ENCODE peak calls at places on chromosome 5, in nine cellular contexts. O, C, P, W, E, Y, M, N and D are unnamed samples.

GRCh38 chr5:115559524-115559923 is 14.9 kb upstream of the FEM1C start:
- DNase-seq in O (no peak), C (peak), P (no peak), W (no peak), E (no peak), Y (no peak), M (no peak), N (no peak), D (peak)

GRCh38 chr5:129804705-129805104 is 56.8 kb downstream of the MINAR2 start:
- DNase-seq in O (no peak), C (no peak), P (no peak), W (no peak), E (no peak), Y (no peak), M (no peak), N (no peak), D (no peak)

GRCh38 chr5:156103116-156103860 is 223.7 kb upstream of the SGCD start:
- DNase-seq in O (no peak), C (peak), P (no peak), W (no peak), E (no peak), Y (no peak), M (no peak), N (no peak), D (no peak)

GRCh38 chr5:95959964-95960801 is 1.5 kb downstream of the ELL2 start:
- DNase-seq in O (peak), C (peak), P (no peak), W (no peak), E (no peak), Y (no peak), M (peak), N (no peak), D (no peak)

GRCh38 chr5:28374492-28374934 is 1336.1 kb upstream of the CDH9 start:
- DNase-seq in O (no peak), C (no peak), P (no peak), W (no peak), E (no peak), Y (peak), M (no peak), N (no peak), D (no peak)

GRCh38 chr5:83720805-83721431 is at the start of gene HAPLN1:
- DNase-seq in O (no peak), C (peak), P (no peak), W (no peak), E (peak), Y (no peak), M (no peak), N (peak), D (no peak)

GRCh38 chr5:57504357-57504756 is 21.7 kb upstream of the ACTBL2 start:
- DNase-seq in O (no peak), C (no peak), P (no peak), W (no peak), E (no peak), Y (no peak), M (no peak), N (no peak), D (no peak)

GRCh38 chr5:152264656-152265055 is 140.4 kb downstream of the NMUR2 start:
- DNase-seq in O (no peak), C (no peak), P (no peak), W (no peak), E (no peak), Y (no peak), M (no peak), N (no peak), D (no peak)

GRCh38 chr5:174145821-174146220 is 100.3 kb downstream of the NSG2 start:
- DNase-seq in O (no peak), C (peak), P (peak), W (peak), E (no peak), Y (no peak), M (no peak), N (peak), D (no peak)

GRCh38 chr5:56833325-56833724 is 18.0 kb downstream of the MAP3K1 start:
- DNase-seq in O (no peak), C (no peak), P (no peak), W (no peak), E (no peak), Y (peak), M (no peak), N (no peak), D (no peak)

GRCh38 chr5:1227669-1228068 is 2.5 kb downstream of the SLC6A18 start:
- DNase-seq in O (no peak), C (peak), P (no peak), W (no peak), E (no peak), Y (no peak), M (no peak), N (no peak), D (peak)

GRCh38 chr5:137226081-137226480 is 273.0 kb downstream of the SPOCK1 start:
- DNase-seq in O (no peak), C (no peak), P (no peak), W (no peak), E (no peak), Y (no peak), M (no peak), N (no peak), D (no peak)

DNA sequence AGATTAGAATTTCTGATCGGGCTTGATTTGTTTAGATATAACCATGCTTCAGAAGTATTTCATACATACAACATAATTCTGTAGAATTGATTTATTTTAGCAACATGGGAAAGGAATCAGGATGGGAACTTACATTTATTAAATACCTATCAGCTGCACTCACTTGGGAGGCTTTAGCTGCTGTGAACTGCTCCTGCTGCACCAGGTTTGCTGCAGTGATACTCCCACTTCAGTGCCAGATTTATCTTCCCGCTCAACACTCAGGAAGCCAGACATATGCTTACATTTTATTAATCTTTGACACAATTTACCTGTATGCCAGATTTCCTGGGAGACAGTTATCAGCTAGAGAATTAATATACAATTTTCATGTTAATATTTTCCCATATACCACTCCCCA is 64.0 kb upstream of the PLCXD3 start:
- DNase-seq in O (no peak), C (no peak), P (no peak), W (no peak), E (no peak), Y (no peak), M (no peak), N (no peak), D (no peak)
- H3K4me3 ChIP-seq in O (no peak), C (no peak), P (no peak), W (no peak), E (no peak), Y (no peak), M (no peak), N (no peak), D (no peak)

DNA sequence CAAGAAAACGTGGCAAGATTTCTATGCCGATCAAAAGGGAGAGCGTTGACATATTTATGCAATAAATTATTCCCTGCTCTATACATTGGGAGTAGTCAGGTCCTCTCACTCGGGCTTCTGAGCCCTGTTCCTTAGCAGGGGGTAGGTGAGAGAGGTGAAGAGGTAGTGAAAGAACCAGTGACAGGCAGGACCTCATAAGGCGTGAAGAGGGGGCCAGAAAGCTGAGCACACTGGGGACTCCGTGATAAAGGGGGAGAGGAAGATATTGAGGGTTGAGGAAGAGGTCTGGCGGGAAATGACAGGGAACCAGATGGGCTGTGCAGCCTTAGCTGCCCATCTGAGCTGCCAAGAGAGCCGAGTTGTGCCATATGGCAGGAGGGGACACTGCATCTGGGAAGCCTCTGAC is 722 bp upstream of the CDC20B start:
- DNase-seq in O (no peak), C (no peak), P (no peak), W (no peak), E (no peak), Y (no peak), M (no peak), N (no peak), D (no peak)
- H3K4me3 ChIP-seq in O (peak), C (peak), P (peak), W (peak), E (peak), Y (peak), M (peak), N (peak), D (peak)

GRCh38 chr5:141869040-141869439 is 9.2 kb downstream of the PCDH1 start:
- DNase-seq in O (no peak), C (no peak), P (no peak), W (no peak), E (no peak), Y (no peak), M (no peak), N (no peak), D (no peak)
- H3K4me3 ChIP-seq in O (no peak), C (no peak), P (no peak), W (no peak), E (no peak), Y (no peak), M (no peak), N (no peak), D (no peak)

GRCh38 chr5:167573274-167574127 is 717.9 kb upstream of the WWC1 start:
- DNase-seq in O (no peak), C (peak), P (peak), W (no peak), E (peak), Y (peak), M (peak), N (peak), D (peak)
- H3K4me3 ChIP-seq in O (no peak), C (peak), P (peak), W (peak), E (peak), Y (peak), M (peak), N (no peak), D (peak)

DNA sequence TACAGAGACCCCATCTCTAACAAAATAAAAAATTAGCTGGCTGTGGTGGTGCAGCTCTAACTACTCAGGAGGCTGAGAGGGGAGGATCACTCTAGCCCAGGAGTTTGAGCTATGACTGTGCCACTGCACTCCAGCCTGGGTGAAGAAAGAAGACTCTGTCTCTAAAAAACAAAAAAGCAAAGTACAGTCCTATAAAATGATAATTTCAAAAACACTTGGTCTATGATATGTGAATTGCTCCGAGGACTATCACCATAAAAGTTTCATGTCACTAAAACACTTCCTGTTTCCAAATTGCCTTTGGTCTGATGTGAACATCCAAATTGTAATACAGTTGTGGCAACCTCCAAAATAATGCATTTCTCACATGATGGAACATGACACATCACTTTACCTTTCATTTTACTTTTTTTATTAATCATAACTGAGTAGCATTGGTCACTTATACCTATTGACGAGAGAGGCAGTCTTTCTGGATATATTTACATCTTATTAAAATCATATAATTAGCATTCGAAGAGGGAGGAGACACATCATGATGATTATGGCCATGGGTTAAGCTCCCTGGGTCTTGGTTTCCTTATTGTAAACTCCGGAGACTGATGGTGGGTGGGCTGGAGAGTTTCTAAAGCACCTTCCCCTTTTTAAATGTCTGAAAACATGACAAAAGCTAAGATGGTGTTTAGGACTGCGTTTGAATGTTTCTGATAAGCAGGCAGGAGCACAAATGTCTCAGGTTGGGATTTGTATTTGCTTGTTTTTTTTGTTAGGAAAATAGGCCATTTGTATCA is 25.8 kb upstream of the CD180 start:
- DNase-seq in O (no peak), C (no peak), P (no peak), W (no peak), E (no peak), Y (no peak), M (no peak), N (no peak), D (no peak)
- H3K4me3 ChIP-seq in O (no peak), C (no peak), P (no peak), W (no peak), E (no peak), Y (no peak), M (no peak), N (no peak), D (no peak)

GRCh38 chr5:179345429-179346321 is at the start of gene ADAMTS2:
- DNase-seq in O (no peak), C (peak), P (no peak), W (no peak), E (no peak), Y (peak), M (peak), N (peak), D (peak)
- H3K4me3 ChIP-seq in O (no peak), C (peak), P (peak), W (peak), E (peak), Y (peak), M (peak), N (peak), D (peak)

GRCh38 chr5:170301901-170302728 is 4.5 kb upstream of the LCP2 start:
- DNase-seq in O (no peak), C (no peak), P (no peak), W (no peak), E (no peak), Y (no peak), M (no peak), N (no peak), D (no peak)
- H3K4me3 ChIP-seq in O (peak), C (no peak), P (no peak), W (no peak), E (no peak), Y (no peak), M (no peak), N (no peak), D (no peak)

GRCh38 chr5:41305056-41305455 is 91.7 kb upstream of the C6 start:
- DNase-seq in O (no peak), C (no peak), P (no peak), W (no peak), E (no peak), Y (no peak), M (no peak), N (no peak), D (no peak)

DNA sequence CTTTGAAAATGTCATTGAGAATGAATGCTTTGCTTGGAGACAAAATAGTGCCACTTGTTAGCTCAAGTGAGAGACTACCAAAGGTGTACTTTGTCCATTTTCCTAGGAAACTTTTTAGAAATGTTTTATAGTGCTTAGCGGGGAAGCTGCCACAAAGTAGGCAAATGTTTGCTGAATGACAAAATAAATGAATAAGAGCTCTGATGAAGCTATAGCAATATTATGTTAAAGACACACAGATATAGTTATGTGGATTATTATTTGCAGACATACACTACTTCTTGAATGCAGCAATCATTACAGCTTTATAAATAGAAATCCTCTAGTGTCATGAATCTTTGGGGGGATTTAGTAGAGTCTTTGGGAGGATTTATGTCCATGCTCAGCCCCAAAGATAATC is 92.7 kb upstream of the C6 start:
- DNase-seq in O (no peak), C (no peak), P (no peak), W (no peak), E (no peak), Y (no peak), M (no peak), N (no peak), D (no peak)
- H3K4me3 ChIP-seq in O (no peak), C (no peak), P (no peak), W (no peak), E (no peak), Y (no peak), M (no peak), N (no peak), D (no peak)

DNA sequence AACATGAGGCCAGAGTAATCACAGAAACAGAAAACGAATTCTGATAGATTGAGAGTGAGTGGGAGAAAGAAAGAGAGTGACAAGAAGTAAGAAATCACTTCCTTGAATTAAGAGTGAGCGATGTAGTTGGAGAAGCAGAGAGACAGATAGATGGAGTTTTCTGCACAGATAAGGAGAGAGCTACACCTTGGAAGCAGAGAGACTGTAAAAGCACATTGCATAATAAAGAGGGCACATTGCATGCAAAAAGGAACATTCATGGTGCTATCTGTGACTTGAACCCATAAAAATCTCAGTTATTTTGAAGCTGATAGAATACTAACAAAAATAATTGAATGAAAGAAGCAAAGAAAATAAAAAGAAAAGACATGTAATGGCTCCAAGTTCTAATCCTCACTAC is 943.8 kb downstream of the NR2F1-AS1 start:
- DNase-seq in O (no peak), C (no peak), P (no peak), W (no peak), E (no peak), Y (no peak), M (no peak), N (no peak), D (no peak)
- H3K4me3 ChIP-seq in O (no peak), C (no peak), P (no peak), W (no peak), E (no peak), Y (no peak), M (no peak), N (no peak), D (no peak)

DNA sequence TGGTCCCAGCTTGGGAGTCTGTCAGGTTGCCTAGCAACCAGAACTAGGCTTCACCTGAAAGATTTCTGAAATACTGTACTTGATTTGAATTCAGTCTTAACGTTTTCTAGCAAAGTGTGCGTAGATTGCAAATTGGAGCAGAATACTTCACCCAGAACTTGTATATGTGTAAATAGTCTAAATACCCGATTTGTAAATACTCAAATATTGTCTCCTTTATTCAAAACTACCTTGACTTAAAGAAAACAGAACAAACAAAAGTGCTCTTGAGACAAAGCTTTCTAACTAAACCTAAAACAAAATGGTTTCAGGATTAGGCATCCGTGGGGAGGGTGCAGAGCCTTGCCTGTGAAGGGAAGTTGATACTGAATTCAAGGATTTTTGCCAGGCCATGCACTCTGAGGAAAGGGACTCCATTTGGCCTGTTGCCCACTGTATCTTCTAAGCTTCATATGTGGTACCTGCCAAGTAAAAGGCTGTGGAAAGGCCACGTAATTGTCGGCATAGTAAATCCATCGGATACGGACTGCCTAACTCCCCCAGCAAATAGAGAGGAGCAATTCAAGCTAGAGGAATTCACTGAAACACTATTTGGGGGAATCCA is 744 bp upstream of the HMGCS1 start:
- DNase-seq in O (no peak), C (no peak), P (no peak), W (no peak), E (no peak), Y (peak), M (no peak), N (no peak), D (no peak)
- H3K4me3 ChIP-seq in O (peak), C (peak), P (peak), W (peak), E (peak), Y (peak), M (peak), N (no peak), D (peak)